ENCODE peak calls at places on chromosomes 7 and 10, in five cellular contexts. One of them, this sample, is unnamed.

GRCh38 chr10:21626457-21627161 is 92.6 kb downstream of the MLLT10 start:
- DNase-seq in MCF 10A: peak
- DNase-seq in endothelial cell: no peak
- DNase-seq in GM06990: no peak
- DNase-seq in HS-27A: no peak
- DNase-seq in this sample: no peak

GRCh38 chr10:104300002-104300735 is 31.2 kb downstream of the GSTO2 start:
- DNase-seq in MCF 10A: peak
- DNase-seq in endothelial cell: no peak
- DNase-seq in GM06990: no peak
- DNase-seq in HS-27A: peak
- DNase-seq in this sample: no peak

GRCh38 chr7:98681951-98682350 is 64.9 kb downstream of the NPTX2 start:
- DNase-seq in MCF 10A: no peak
- DNase-seq in endothelial cell: no peak
- DNase-seq in GM06990: no peak
- DNase-seq in HS-27A: no peak
- DNase-seq in this sample: no peak

GRCh38 chr7:101880536-101881443 is 63.4 kb downstream of the CUX1 start:
- DNase-seq in MCF 10A: peak
- DNase-seq in endothelial cell: no peak
- DNase-seq in GM06990: no peak
- DNase-seq in HS-27A: no peak
- DNase-seq in this sample: no peak

GRCh38 chr7:148633761-148634160 is 43.2 kb downstream of the C7orf33 start:
- DNase-seq in MCF 10A: peak
- DNase-seq in endothelial cell: no peak
- DNase-seq in GM06990: no peak
- DNase-seq in HS-27A: no peak
- DNase-seq in this sample: no peak

GRCh38 chr7:127903913-127904705 is 127.1 kb downstream of the LRRC4 start:
- DNase-seq in MCF 10A: no peak
- DNase-seq in endothelial cell: no peak
- DNase-seq in GM06990: no peak
- DNase-seq in HS-27A: no peak
- DNase-seq in this sample: no peak

GRCh38 chr7:91632948-91633519 is 247.5 kb downstream of the MTERF1 start:
- DNase-seq in MCF 10A: no peak
- DNase-seq in endothelial cell: no peak
- DNase-seq in GM06990: no peak
- DNase-seq in HS-27A: no peak
- DNase-seq in this sample: no peak

GRCh38 chr7:93558705-93559614 is 15.6 kb downstream of the CALCR start:
- DNase-seq in MCF 10A: peak
- DNase-seq in endothelial cell: no peak
- DNase-seq in GM06990: no peak
- DNase-seq in HS-27A: no peak
- DNase-seq in this sample: no peak

This sample was measured in iPS-NIHi11.